ENCODE peak calls at places on chromosome 7, in four cellular contexts. E is A549, Q is sigmoid colon, T is Peyer's patch. J is an unnamed sample.

GRCh38 chr7:20351901-20352300 is 21.2 kb downstream of the ITGB8 start:
- DNase-seq in E (no peak), Q (no peak), T (no peak), J (no peak)

GRCh38 chr7:151013728-151014497 is 10.4 kb downstream of the ATG9B start:
- DNase-seq in T (peak; percentile 95), E (no peak), Q (peak; percentile 84), J (peak; percentile 36)

GRCh38 chr7:45241339-45242109 is 83.9 kb downstream of the RAMP3 start:
- DNase-seq in Q (no peak), E (no peak), T (no peak), J (no peak)

GRCh38 chr7:4056552-4057288 is 625.4 kb upstream of the FOXK1 start:
- DNase-seq in E (no peak), T (no peak), Q (no peak), J (no peak)

GRCh38 chr7:75662579-75663301 is 76.0 kb downstream of the HIP1 start:
- DNase-seq in Q (no peak), T (peak; percentile 70), E (no peak), J (no peak)

GRCh38 chr7:47572101-47572460 is 9.8 kb downstream of the TNS3 start:
- DNase-seq in T (no peak), Q (no peak), E (no peak), J (no peak)

GRCh38 chr7:39647816-39648215 is 24.4 kb downstream of the RALA start:
- DNase-seq in E (no peak), T (no peak), Q (no peak), J (no peak)

GRCh38 chr7:25149844-25150243 is 24.8 kb upstream of the CYCS start:
- DNase-seq in T (no peak), E (no peak), Q (no peak), J (no peak)

GRCh38 chr7:16026253-16027020 is 340.0 kb upstream of the MEOX2 start:
- DNase-seq in T (no peak), Q (peak; percentile 70), E (no peak), J (no peak)

GRCh38 chr7:132002343-132002968 is 446.0 kb upstream of the PODXL start:
- DNase-seq in E (no peak), Q (no peak), T (no peak), J (no peak)

GRCh38 chr7:37282093-37282444 is 166.6 kb downstream of the ELMO1 start:
- DNase-seq in E (no peak), T (no peak), Q (no peak), J (no peak)

GRCh38 chr7:24038993-24039392 is 245.0 kb upstream of the NPY start:
- DNase-seq in E (no peak), Q (no peak), T (no peak), J (no peak)

GRCh38 chr7:148503900-148504487 is 86.6 kb upstream of the C7orf33 start:
- DNase-seq in Q (no peak), E (peak; percentile 16), T (no peak), J (no peak)

GRCh38 chr7:3730271-3730670 is 429.2 kb downstream of the SDK1 start:
- DNase-seq in T (no peak), Q (no peak), E (no peak), J (no peak)

GRCh38 chr7:71637578-71637977 is 505.6 kb downstream of the GALNT17 start:
- DNase-seq in T (no peak), Q (no peak), E (no peak), J (no peak)

GRCh38 chr7:83947260-83947659 is 247.3 kb downstream of the SEMA3A start:
- DNase-seq in T (no peak), Q (no peak), E (peak; percentile 6), J (no peak)

GRCh38 chr7:107898997-107899594 is 8.1 kb downstream of the DLD start:
- DNase-seq in E (no peak), T (no peak), Q (no peak), J (no peak)

GRCh38 chr7:1538544-1539345 is 8.2 kb downstream of the MAFK start:
- DNase-seq in E (no peak), Q (peak; percentile 75), T (no peak), J (no peak)
- H3K4me1 ChIP-seq in E (peaks cover 86% of the 10 kb centered on the region), Q (peaks cover 37% of the 10 kb centered on the region), T (peaks cover 10% of the 10 kb centered on the region), J (peaks cover 26% of the 10 kb centered on the region)

GRCh38 chr7:135964254-135964653 is 12.9 kb downstream of the MTPN start:
- DNase-seq in Q (no peak), E (no peak), T (no peak), J (no peak)
- H3K27ac ChIP-seq in Q (no peak overlapping the region), E (no peak overlapping the region), T (no peak overlapping the region), J (no peak overlapping the region)

DNA sequence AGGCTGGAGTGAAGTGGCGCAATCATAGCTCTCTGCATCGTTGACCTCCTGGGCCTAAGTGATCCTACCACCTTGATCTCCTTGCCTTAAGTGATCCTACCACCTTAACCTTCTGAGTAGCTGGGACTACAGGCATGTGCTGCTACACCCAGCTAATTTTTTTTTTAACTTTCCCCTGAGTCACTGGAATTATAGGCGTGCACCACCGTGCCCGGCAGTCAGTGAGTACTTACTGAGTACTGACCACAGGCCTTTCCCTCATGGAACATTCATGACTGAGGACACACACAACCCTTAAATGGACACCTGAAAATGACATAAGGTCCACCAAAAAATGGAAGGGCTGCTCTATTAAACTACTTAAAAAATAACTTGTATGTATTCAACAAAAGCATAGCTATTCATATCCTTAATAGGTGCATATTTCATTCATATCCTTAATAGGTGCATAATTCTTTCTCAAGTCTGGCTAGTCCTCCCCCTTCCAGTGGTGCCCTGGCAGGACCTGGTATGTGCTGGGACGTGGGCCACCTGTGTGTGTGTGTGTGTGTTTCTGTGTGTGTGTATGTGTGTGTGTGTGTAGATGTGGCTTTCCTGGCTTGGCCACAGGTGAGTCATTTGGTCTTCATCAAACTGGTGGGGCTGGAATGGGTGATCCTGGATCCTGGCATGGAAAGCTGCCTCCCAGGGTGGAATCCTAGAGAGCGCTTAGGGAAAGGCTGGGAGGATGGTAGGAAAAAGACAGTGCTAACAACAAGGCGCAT is 3.5 kb downstream of the FAM180A start:
- DNase-seq in E (no peak), T (no peak), Q (no peak), J (no peak)
- TF ChIP-seq POLR2A in E (no peak), T (no peak), Q (no peak), J (no peak)

DNA sequence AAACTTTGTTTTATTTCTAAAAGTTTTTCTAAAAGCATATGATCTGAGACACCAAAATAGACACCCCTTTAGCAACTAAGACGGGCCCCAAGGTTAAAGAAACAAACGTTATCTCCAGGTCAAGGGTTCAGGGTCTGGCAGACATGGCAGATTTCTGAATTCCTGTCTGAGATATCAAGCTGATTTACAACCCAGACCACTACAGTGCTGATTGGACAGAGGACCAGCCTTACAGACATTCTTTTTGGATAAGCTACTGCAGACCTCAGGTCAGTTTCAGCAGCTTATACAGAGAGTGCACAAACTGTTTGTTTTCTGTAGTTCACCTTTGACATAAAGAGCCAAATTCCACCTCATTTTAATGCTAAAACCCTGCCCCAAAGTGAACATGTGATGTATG is 34.8 kb downstream of the SVOPL start:
- DNase-seq in T (no peak), E (no peak), Q (no peak), J (no peak)
- H3K4me1 ChIP-seq in T (no peaks in the 10 kb centered on the region), E (no peaks in the 10 kb centered on the region), Q (peaks cover 7% of the 10 kb centered on the region), J (no peaks in the 10 kb centered on the region)

GRCh38 chr7:93890041-93890463 is 501 bp downstream of the TFPI2 start:
- DNase-seq in T (no peak), Q (peak; percentile 69), E (peak; percentile 46), J (peak; percentile 6)
- H3K27ac ChIP-seq in T (no peak overlapping the region), Q (no peak overlapping the region), E (peak overlapping the region; percentile 74), J (no peak overlapping the region)

DNA sequence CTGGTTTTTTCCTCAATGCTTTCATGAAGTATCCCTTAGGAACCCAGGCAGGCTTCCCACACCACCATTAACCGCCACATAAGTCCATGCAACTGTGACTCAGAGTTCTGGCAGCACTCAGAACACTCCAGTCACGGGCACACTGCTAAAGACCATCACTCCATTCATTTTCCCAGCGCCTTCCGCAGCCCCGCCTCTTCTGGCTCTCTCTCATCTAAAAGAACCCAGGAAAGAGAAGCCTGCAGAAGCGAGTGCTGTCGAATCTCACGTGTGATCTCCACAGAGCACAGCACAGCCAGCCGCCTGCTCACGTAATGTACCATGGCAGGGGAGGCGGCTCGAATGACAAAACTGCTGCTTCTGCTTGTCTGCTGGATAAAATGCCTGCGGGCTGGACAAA is 1.9 kb downstream of the PSMG3 start:
- DNase-seq in T (no peak), Q (no peak), E (no peak), J (no peak)
- TF ChIP-seq POLR2A in T (no peak), Q (no peak), E (no peak), J (no peak)

GRCh38 chr7:130937830-130938229 is 203.8 kb upstream of the KLF14 start:
- DNase-seq in Q (no peak), E (no peak), T (no peak), J (no peak)
- H3K4me1 ChIP-seq in Q (peaks cover 29% of the 10 kb centered on the region), E (peaks cover 68% of the 10 kb centered on the region), T (peaks cover 3% of the 10 kb centered on the region), J (peaks cover 4% of the 10 kb centered on the region)

GRCh38 chr7:100886142-100886935 is 3.2 kb downstream of the UFSP1 start:
- DNase-seq in E (no peak), T (no peak), Q (no peak), J (no peak)
- H3K27ac ChIP-seq in E (no peak overlapping the region), T (no peak overlapping the region), Q (no peak overlapping the region), J (no peak overlapping the region)

GRCh38 chr7:77199008-77199966 is at the start of gene FGL2:
- DNase-seq in E (no peak), Q (peak; percentile 89), T (peak; percentile 84), J (peak; percentile 21)
- TF ChIP-seq POLR2A in E (no peak), Q (no peak), T (peak; percentile 29), J (peak; percentile 13)

GRCh38 chr7:136925049-136925448 is 56.6 kb downstream of the CHRM2 start:
- DNase-seq in T (no peak), E (no peak), Q (no peak), J (no peak)
- H3K4me1 ChIP-seq in T (no peaks in the 10 kb centered on the region), E (no peaks in the 10 kb centered on the region), Q (peaks cover 29% of the 10 kb centered on the region), J (no peaks in the 10 kb centered on the region)